ENCODE peak calls at places on chromosomes 7 and 10, in seven cellular contexts. F, C, X, A, D, O and N are unnamed samples.

GRCh38 chr10:122140941-122141623 is 130.0 kb upstream of the BTBD16 start:
- DNase-seq in F (no peak), C (peak; percentile 96), X (peak; percentile 84), A (peak; percentile 98), D (peak; percentile 7), O (no peak), N (no peak)

GRCh38 chr10:17113889-17114288 is 15.7 kb downstream of the CUBN start:
- DNase-seq in F (no peak), C (peak; percentile 67), X (no peak), A (peak; percentile 90), D (peak; percentile 9), O (no peak), N (no peak)

GRCh38 chr10:43209064-43209455 is 57.8 kb downstream of the RASGEF1A start:
- DNase-seq in F (peak; percentile 5), C (no peak), X (no peak), A (no peak), D (no peak), O (no peak), N (no peak)

GRCh38 chr7:31892099-31892787 is 178.0 kb downstream of the PDE1C start:
- DNase-seq in F (no peak), C (no peak), X (no peak), A (no peak), D (no peak), O (no peak), N (peak; percentile 41)

GRCh38 chr7:95411036-95411435 is 14.9 kb upstream of the PON3 start:
- DNase-seq in F (no peak), C (peak; percentile 33), X (peak; percentile 25), A (peak; percentile 45), D (no peak), O (no peak), N (no peak)

GRCh38 chr7:17681965-17682364 is 258.3 kb downstream of the SNX13 start:
- DNase-seq in F (no peak), C (peak; percentile 66), X (no peak), A (peak; percentile 73), D (no peak), O (no peak), N (no peak)

GRCh38 chr7:1646957-1647891 is 22.9 kb upstream of the ELFN1 start:
- DNase-seq in F (no peak), C (peak; percentile 37), X (no peak), A (no peak), D (no peak), O (peak; percentile 53), N (no peak)

GRCh38 chr10:62818426-62819011 is 2.4 kb upstream of the EGR2 start:
- DNase-seq in F (peak; percentile 73), C (no peak), X (no peak), A (peak; percentile 40), D (peak; percentile 77), O (peak; percentile 58), N (peak; percentile 65)

GRCh38 chr7:108268200-108268820 is 138.1 kb upstream of the LAMB4 start:
- DNase-seq in F (no peak), C (no peak), X (no peak), A (peak; percentile 56), D (no peak), O (no peak), N (no peak)

GRCh38 chr7:132457658-132458057 is 118.6 kb downstream of the PLXNA4 start:
- DNase-seq in F (no peak), C (no peak), X (no peak), A (no peak), D (no peak), O (no peak), N (no peak)

DNA sequence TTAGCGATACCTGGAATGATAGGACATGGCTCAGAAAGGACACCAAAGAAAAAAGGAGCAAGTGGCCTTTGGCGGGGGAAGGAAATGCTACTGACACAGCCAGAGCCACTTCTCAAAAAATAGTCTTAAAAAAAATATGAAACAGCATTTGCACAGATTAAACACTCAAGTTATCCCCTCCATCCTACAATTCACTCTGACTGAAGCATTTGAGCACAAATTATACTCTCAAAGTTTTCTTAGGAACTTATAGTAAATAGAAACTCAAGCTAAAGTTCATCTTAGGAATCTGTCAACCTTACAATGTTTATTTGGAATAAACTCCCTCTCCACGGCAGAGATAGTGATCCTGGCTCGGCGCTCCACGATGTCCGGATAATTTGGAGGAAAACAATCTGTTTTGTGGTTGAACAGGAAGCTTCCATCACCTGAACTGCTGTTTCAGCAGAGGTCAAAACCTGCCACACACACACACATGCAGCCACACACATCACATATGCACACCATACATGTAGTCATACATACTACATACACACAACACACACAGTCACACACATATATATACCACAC is 79.8 kb downstream of the C7orf25 start:
- DNase-seq in F (no peak), C (no peak), X (no peak), A (no peak), D (no peak), O (no peak), N (no peak)
- TF ChIP-seq CTCF in F (no peak), C (no peak), X (no peak), A (no peak), D (no peak), O (no peak), N (no peak)

DNA sequence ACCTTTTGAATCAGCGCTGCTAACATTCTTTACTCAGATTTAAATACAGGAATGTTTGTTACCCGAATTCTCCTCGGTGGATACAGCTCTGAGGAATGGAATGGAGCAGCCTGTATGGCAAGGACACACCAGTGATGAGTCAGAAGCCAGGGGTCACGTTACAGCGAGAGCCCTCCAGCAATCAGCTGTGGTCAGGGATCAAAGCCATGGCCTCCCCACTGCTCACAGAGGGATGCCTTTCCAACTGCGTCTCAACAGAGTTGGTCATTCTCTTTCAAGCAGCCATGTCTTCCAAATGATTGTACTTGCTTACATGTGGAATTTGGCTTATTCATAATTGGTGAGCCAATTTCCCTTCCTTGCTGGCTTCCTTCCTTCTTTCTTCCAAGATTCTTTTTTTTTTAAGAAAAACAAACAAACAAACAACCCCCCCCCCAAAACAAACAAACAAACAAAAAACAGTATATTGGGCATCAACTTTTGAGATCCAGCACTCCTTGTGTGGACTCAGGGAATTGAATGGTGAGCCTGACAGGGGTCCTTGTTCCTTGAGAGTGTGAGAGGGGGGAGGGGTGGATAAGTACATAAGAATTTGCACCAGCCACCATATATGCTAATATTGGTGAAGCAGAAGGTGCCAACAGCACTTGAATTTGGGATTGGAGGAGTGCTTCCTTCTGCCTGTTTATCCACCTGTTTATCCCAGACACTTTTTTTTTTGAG is 100.2 kb downstream of the ATXN7L1 start:
- DNase-seq in F (peak; percentile 83), C (peak; percentile 100), X (peak; percentile 93), A (peak; percentile 100), D (no peak), O (no peak), N (no peak)
- TF ChIP-seq CTCF in F (no peak), C (no peak), X (no peak), A (no peak), D (no peak), O (no peak), N (no peak)

GRCh38 chr7:20653636-20654035 is 38.2 kb downstream of the ABCB5 start:
- DNase-seq in F (no peak), C (no peak), X (no peak), A (no peak), D (no peak), O (no peak), N (no peak)

GRCh38 chr7:20651960-20652544 is 36.6 kb downstream of the ABCB5 start:
- DNase-seq in F (no peak), C (peak; percentile 25), X (no peak), A (peak; percentile 6), D (peak; percentile 2), O (no peak), N (peak; percentile 24)

GRCh38 chr7:20650782-20651181 is 35.3 kb downstream of the ABCB5 start:
- DNase-seq in F (peak; percentile 54), C (no peak), X (no peak), A (no peak), D (no peak), O (no peak), N (no peak)

GRCh38 chr7:20647051-20647450 is 31.6 kb downstream of the ABCB5 start:
- DNase-seq in F (no peak), C (peak; percentile 4), X (no peak), A (no peak), D (no peak), O (no peak), N (no peak)

GRCh38 chr7:20647908-20648776 is 32.7 kb downstream of the ABCB5 start:
- DNase-seq in F (peak; percentile 65), C (peak; percentile 14), X (no peak), A (peak; percentile 1), D (peak; percentile 16), O (no peak), N (no peak)
- TF ChIP-seq CTCF in F (peak; percentile 63), C (peak; percentile 35), X (peak; percentile 33), A (no peak), D (no peak), O (no peak), N (peak; percentile 50)

DNA sequence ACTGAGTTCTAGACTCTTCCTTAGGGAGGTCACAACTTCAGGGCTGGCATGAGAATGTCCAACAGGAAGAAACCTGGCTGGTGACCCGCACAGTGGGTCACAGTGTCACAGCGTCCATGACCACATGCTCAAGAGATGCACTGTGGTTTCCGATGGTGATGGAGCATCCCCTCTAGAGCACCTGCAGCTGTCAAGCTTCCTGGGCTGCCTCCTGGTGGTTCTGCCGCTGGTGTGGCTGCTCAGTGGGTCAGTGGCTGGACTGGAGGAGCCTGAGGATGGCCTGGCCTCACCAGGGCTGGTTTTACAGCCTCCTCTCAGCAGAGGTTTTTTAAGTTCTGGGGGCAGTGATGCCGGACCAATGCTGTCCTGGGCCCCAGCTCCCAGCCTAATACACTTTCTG is 149.3 kb downstream of the SH3PXD2A start:
- DNase-seq in F (no peak), C (no peak), X (no peak), A (no peak), D (no peak), O (no peak), N (no peak)
- TF ChIP-seq CTCF in F (no peak), C (no peak), X (no peak), A (no peak), D (no peak), O (no peak), N (peak; percentile 6)

DNA sequence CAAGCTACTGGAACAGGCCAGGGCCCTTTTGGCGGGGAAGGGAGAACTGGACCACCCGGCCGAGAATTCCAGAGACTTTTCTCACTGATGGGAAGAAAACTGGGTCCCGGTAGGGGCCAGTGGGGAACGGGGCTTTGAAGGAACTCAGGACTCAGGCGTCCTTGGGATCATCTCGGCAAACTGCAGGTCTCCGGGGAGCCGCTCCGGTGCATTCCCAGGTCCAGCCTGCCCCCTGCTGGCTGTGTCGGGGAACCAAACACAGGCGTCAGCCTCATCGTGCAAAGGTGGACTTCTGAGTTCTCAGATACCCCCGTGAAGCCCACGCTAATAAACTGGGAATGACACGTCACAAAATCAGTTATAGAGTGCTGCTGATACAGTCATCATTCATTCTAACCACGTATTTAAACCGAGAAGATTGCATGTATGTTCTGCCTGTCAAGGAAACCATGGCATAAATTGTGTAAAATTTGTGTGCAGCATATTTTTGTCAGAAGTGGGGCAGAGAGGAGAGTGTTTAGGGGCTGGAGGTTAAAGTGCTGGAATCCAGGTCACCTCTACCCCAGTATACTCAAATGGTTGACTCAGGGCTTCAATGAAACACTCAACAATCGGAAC is 76.1 kb upstream of the CPXM2 start:
- DNase-seq in F (peak; percentile 91), C (peak; percentile 54), X (no peak), A (peak; percentile 77), D (peak; percentile 71), O (peak; percentile 70), N (peak; percentile 90)
- TF ChIP-seq CTCF in F (peak; percentile 89), C (peak; percentile 94), X (peak; percentile 93), A (peak; percentile 94), D (peak; percentile 82), O (peak; percentile 86), N (peak; percentile 90)

GRCh38 chr10:58651040-58651439 is 138.4 kb downstream of the BICC1 start:
- DNase-seq in F (no peak), C (peak; percentile 71), X (no peak), A (peak; percentile 58), D (no peak), O (no peak), N (no peak)
- TF ChIP-seq CTCF in F (no peak), C (no peak), X (no peak), A (no peak), D (no peak), O (no peak), N (no peak)